ENCODE peak calls at places on chromosomes 3 and 15, in eight cellular contexts. N is Calu3, U is fibroblast of pulmonary artery, K is lower leg skin, E is AG04449, V is heart left ventricle, G is neural crest cell, D is GM06990. W is an unnamed sample.

GRCh38 chr3:186653984-186654383 is 11.8 kb upstream of the HRG start:
- DNase-seq in K (no peak), G (peak; percentile 26), V (no peak), U (peak; percentile 3), N (no peak), E (no peak), D (no peak), W (no peak)

GRCh38 chr3:114442251-114442650 is 148.4 kb downstream of the TIGIT start:
- DNase-seq in G (no peak), U (peak; percentile 43), N (no peak), K (no peak), V (no peak), E (peak; percentile 17), D (no peak), W (no peak)

GRCh38 chr15:74983725-74984231 is 11.6 kb upstream of the SCAMP5 start:
- DNase-seq in G (no peak), V (no peak), N (peak; percentile 22), E (no peak), D (peak; percentile 44), K (no peak), U (no peak), W (no peak)

GRCh38 chr15:56794150-56794922 is 61.0 kb upstream of the ZNF280D start:
- DNase-seq in V (no peak), U (peak; percentile 65), E (no peak), K (no peak), N (no peak), D (no peak), G (no peak), W (peak; percentile 42)

GRCh38 chr3:158725348-158725966 is 6.8 kb downstream of the RARRES1 start:
- DNase-seq in N (no peak), D (no peak), U (peak; percentile 93), E (peak; percentile 92), G (no peak), K (no peak), V (peak; percentile 62), W (no peak)

GRCh38 chr3:129890125-129890524 is 3.4 kb downstream of the TMCC1 start:
- DNase-seq in N (no peak), U (no peak), G (no peak), D (peak; percentile 8), V (no peak), E (no peak), K (no peak), W (no peak)

GRCh38 chr3:48536787-48537186 is 19.8 kb downstream of the PFKFB4 start:
- DNase-seq in E (no peak), N (no peak), V (no peak), U (no peak), K (no peak), D (no peak), G (no peak), W (no peak)

GRCh38 chr3:99693636-99694035 is 55.2 kb downstream of the COL8A1 start:
- DNase-seq in U (no peak), K (no peak), V (no peak), N (no peak), E (no peak), G (no peak), D (no peak), W (no peak)

GRCh38 chr15:68335251-68335650 is 57.7 kb downstream of the FEM1B start:
- DNase-seq in K (no peak), N (no peak), G (no peak), D (no peak), V (peak; percentile 63), U (no peak), E (no peak), W (no peak)

GRCh38 chr15:59436774-59437472 is 1.1 kb upstream of the FAM81A start:
- DNase-seq in V (peak; percentile 25), G (no peak), U (peak; percentile 29), N (no peak), K (no peak), E (no peak), D (no peak), W (no peak)

GRCh38 chr15:47294765-47295259 is 422.5 kb upstream of the SEMA6D start:
- DNase-seq in G (no peak), D (no peak), V (no peak), E (no peak), K (no peak), U (peak; percentile 21), N (no peak), W (peak; percentile 22)

GRCh38 chr3:155934215-155934614 is 63.8 kb downstream of the GMPS start:
- DNase-seq in U (peak; percentile 30), V (no peak), N (no peak), K (no peak), G (no peak), D (no peak), E (no peak), W (no peak)

DNA sequence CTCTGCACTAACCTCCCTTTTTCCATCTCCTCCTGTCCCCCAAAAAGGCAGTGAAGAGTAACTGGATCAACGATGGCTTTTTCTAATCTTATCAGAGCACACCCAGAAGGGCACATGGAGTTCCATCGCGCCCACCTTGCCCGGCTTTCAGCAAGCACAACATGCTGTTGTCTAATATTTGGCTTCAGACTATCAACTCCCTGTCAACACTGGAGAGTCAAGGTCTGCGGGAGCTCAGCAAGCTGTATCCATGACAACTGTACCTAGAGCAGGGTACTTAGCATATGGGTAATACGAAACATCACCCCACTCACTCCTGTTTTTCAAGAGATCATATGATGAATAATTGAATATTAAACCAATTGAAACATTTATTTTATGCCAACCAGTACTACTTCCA is 417.2 kb downstream of the GABRB3 start:
- DNase-seq in V (no peak), G (no peak), N (no peak), D (no peak), E (no peak), K (no peak), U (no peak), W (no peak)
- TF ChIP-seq CTCF in V (no peak), G (no peak), N (no peak), D (no peak), E (no peak), K (no peak), U (no peak), W (no peak)

GRCh38 chr15:101491739-101492640 is 2.5 kb upstream of the PCSK6 start:
- DNase-seq in V (no peak), D (no peak), K (no peak), N (no peak), U (no peak), E (no peak), G (no peak), W (no peak)

GRCh38 chr15:101495334-101496197 is 6.1 kb upstream of the PCSK6 start:
- DNase-seq in V (no peak), D (no peak), K (no peak), E (no peak), G (no peak), U (no peak), N (no peak), W (no peak)

GRCh38 chr15:101494251-101494796 is 4.8 kb upstream of the PCSK6 start:
- DNase-seq in D (no peak), V (no peak), E (no peak), N (no peak), K (no peak), U (no peak), G (no peak), W (no peak)

GRCh38 chr15:101490922-101491738 is 1.6 kb upstream of the PCSK6 start:
- DNase-seq in E (no peak), U (no peak), V (no peak), D (no peak), K (no peak), G (no peak), N (no peak), W (no peak)

DNA sequence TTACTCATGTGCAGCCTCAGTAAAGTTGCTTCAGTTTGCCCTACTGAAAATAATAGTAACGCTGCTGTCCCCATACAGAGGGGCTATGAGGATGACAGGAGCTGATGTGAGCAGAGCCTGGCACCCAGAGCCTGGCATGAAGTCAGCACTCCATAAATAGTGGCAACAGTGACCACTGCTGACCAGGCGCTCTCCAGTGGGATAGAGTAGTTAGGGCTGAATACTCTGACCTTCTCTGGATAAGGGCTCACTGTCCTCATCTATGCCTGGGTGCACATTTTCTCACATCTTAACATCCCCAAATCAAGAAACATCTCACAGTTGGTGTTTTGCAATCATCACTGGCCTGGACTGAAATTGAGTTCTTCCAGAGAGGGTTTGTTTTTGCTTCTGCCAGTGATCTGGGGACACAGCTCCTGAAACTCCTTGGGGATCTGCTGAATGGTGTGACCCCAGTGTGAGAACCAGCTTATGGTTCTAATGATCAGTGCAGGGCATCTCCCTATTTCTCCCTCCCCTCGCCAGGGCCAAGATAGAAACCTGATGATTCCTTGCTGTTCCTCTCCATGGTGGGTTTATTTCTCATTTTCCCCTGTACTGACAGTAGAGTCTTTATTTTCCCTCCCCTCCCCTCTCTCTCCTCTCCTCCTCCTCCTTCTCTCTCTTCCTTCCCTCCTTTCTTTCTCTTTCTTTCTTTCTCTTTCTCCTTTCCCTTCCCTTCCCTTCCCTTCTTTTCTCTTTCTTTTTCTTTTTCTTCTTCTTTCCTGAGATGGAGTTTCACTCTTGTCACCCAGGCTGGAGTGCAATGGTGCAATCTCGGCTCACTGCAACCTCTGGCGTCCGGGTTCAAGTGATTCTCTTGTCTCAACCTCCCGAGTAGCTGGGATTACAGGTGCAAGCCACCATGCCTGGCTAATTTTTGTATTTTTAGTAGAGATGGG is 3.5 kb upstream of the PCSK6 start:
- DNase-seq in G (no peak), E (no peak), D (no peak), K (no peak), N (no peak), V (no peak), U (no peak), W (no peak)
- TF ChIP-seq CTCF in G (no peak), E (no peak), D (no peak), K (no peak), N (no peak), V (no peak), U (no peak), W (no peak)

DNA sequence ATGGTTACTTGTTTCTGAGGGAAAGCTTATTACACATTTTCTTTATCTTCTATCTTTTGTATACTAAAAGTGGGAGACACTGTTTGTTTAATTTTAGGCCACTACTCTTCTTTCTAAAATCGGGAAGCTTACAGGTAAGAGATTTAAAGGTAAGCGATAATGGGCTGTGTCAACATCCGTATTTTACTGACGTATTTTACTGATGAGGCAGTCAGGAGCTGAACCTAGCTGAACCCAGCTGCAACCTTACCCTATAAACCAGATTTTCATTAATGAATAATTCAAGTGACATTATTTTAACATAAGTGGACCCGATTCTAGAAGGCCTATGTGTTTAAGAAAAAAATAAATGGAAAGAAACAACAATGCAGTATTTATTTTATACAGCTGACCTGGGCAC is 13.1 kb downstream of the PSMD6 start:
- DNase-seq in G (no peak), D (no peak), V (no peak), K (no peak), E (no peak), U (no peak), N (no peak), W (no peak)
- TF ChIP-seq CTCF in G (no peak), D (no peak), V (no peak), K (no peak), E (no peak), U (no peak), N (no peak), W (no peak)

DNA sequence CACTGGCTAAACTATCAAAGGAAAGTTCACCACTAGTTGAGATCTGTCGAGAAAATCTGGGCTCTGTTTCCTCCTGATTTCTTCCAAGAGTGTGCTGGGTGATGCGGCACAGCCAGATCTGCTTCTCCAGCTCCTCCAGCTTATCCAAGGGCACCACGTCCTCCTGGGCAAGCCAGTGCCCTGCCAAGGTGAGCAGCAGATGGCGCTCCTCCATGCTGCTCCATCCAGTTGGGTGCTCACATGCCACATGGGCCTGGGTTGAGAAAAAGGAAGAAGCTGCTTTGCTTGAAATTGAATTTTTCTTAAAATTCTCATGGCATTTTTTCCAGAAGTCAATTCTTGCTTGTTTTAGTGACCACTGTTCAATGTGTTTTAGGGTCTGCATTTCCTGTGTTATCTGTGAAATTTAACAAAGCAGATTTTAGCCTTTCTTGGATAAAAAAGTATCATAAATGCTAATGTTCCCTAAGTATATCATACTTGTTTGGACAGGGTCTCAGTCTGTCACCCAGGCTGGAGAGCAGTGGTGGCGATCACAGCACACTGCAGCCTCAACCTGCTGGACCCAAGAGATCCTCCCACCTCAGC is 47.3 kb downstream of the EIF3J start:
- DNase-seq in D (no peak), N (peak; percentile 56), G (no peak), K (no peak), V (peak; percentile 52), E (no peak), U (peak; percentile 51), W (no peak)
- TF ChIP-seq CTCF in D (peak; percentile 79), N (no peak), G (peak; percentile 38), K (no peak), V (peak; percentile 40), E (peak; percentile 50), U (peak; percentile 56), W (peak; percentile 62)

W was measured in retinal pigment epithelial cell.